ENCODE peak calls at places on chromosomes 5 and 9, in four cellular contexts. R is heart left ventricle, J is HCT116, U is stomach. W is an unnamed sample.
A peak's percentile ranks its signal among the peaks of the same experiment; 100 is the strongest.

GRCh38 chr9:134670851-134671281 is 29.3 kb downstream of the COL5A1 start:
- DNase-seq in R (no peak), J (no peak), U (no peak), W (peak; percentile 57)

GRCh38 chr9:95666785-95667155 is 150.0 kb upstream of the PTCH1 start:
- DNase-seq in R (no peak), J (no peak), U (no peak), W (no peak)

GRCh38 chr5:89849819-89850515 is 559.6 kb downstream of the CETN3 start:
- DNase-seq in R (no peak), J (no peak), U (no peak), W (no peak)

GRCh38 chr5:67941750-67942450 is 273.7 kb upstream of the PIK3R1 start:
- DNase-seq in R (no peak), J (no peak), U (no peak), W (no peak)

GRCh38 chr9:125509476-125509875 is 197.5 kb downstream of the MAPKAP1 start:
- DNase-seq in R (no peak), J (no peak), U (no peak), W (no peak)

GRCh38 chr9:130088056-130088455 is 34.4 kb downstream of the GPR107 start:
- DNase-seq in R (no peak), J (no peak), U (no peak), W (peak; percentile 4)

GRCh38 chr9:35689601-35690446 is at the start of gene TPM2:
- DNase-seq in R (peak; percentile 91), J (peak; percentile 33), U (peak; percentile 37), W (peak; percentile 96)

GRCh38 chr5:172696171-172696849 is 55.2 kb downstream of the NEURL1B start:
- DNase-seq in R (peak; percentile 76), J (no peak), U (no peak), W (no peak)

GRCh38 chr9:126676685-126677143 is 63.0 kb downstream of the LMX1B start:
- DNase-seq in R (no peak), J (no peak), U (no peak), W (no peak)

GRCh38 chr9:126613656-126614055 is at the start of gene LMX1B:
- DNase-seq in R (peak; percentile 61), J (peak; percentile 63), U (no peak), W (no peak)

GRCh38 chr5:59591162-59591561 is 302.4 kb downstream of the PDE4D start:
- DNase-seq in R (no peak), J (no peak), U (no peak), W (no peak)

GRCh38 chr5:64811050-64811640 is 42.4 kb downstream of the CWC27 start:
- DNase-seq in R (no peak), J (peak; percentile 37), U (no peak), W (no peak)

GRCh38 chr9:131234799-131235479 is 41.4 kb downstream of the FAM78A start:
- DNase-seq in R (no peak), J (no peak), U (no peak), W (peak; percentile 24)

GRCh38 chr5:128537999-128538248 is at the start of gene FBN2:
- DNase-seq in R (no peak), J (no peak), U (no peak), W (no peak)

GRCh38 chr5:9394221-9394620 is 151.7 kb downstream of the SEMA5A start:
- DNase-seq in R (no peak), J (no peak), U (no peak), W (no peak)

GRCh38 chr9:33159058-33159759 is 7.9 kb downstream of the B4GALT1 start:
- DNase-seq in R (peak; percentile 91), J (no peak), U (no peak), W (peak; percentile 87)
- H3K4me3 ChIP-seq in R (peak overlapping the region; percentile 10), J (peak overlapping the region; percentile 4), U (peak overlapping the region; percentile 1), W (no peak overlapping the region)

GRCh38 chr5:151030377-151030776 is 10.0 kb downstream of the GPX3 start:
- DNase-seq in R (no peak), J (no peak), U (no peak), W (peak; percentile 96)
- TF ChIP-seq POLR2A in R (no peak), J (no peak), U (no peak), W (no peak)

GRCh38 chr5:179275941-179276837 is 69.1 kb downstream of the ADAMTS2 start:
- DNase-seq in R (peak; percentile 87), J (no peak), U (peak; percentile 44), W (peak; percentile 94)
- H3K4me3 ChIP-seq in R (no peak overlapping the region), J (no peak overlapping the region), U (no peak overlapping the region), W (no peak overlapping the region)

GRCh38 chr5:150146235-150146634 is 9.4 kb downstream of the PDGFRB start:
- DNase-seq in R (no peak), J (no peak), U (no peak), W (no peak)

GRCh38 chr5:150142800-150143724 is 12.6 kb downstream of the PDGFRB start:
- DNase-seq in R (peak; percentile 87), J (peak; percentile 33), U (no peak), W (peak; percentile 96)

GRCh38 chr5:150144211-150144801 is 11.3 kb downstream of the PDGFRB start:
- DNase-seq in R (peak; percentile 86), J (no peak), U (no peak), W (peak; percentile 82)

GRCh38 chr5:150143725-150144058 is 12.0 kb downstream of the PDGFRB start:
- DNase-seq in R (no peak), J (no peak), U (no peak), W (no peak)

GRCh38 chr5:150144876-150145275 is 10.8 kb downstream of the PDGFRB start:
- DNase-seq in R (no peak), J (no peak), U (no peak), W (no peak)
- TF ChIP-seq POLR2A in R (no peak), J (no peak), U (no peak), W (no peak)

GRCh38 chr9:114366334-114367128 is 21.3 kb downstream of the AKNA start:
- DNase-seq in R (no peak), J (no peak), U (no peak), W (no peak)

GRCh38 chr9:114367406-114367805 is 20.4 kb downstream of the AKNA start:
- DNase-seq in R (no peak), J (no peak), U (no peak), W (no peak)

GRCh38 chr9:114370251-114370984 is 17.4 kb downstream of the AKNA start:
- DNase-seq in R (no peak), J (no peak), U (no peak), W (peak; percentile 34)

GRCh38 chr9:114369567-114370240 is 18.1 kb downstream of the AKNA start:
- DNase-seq in R (no peak), J (no peak), U (no peak), W (no peak)

DNA sequence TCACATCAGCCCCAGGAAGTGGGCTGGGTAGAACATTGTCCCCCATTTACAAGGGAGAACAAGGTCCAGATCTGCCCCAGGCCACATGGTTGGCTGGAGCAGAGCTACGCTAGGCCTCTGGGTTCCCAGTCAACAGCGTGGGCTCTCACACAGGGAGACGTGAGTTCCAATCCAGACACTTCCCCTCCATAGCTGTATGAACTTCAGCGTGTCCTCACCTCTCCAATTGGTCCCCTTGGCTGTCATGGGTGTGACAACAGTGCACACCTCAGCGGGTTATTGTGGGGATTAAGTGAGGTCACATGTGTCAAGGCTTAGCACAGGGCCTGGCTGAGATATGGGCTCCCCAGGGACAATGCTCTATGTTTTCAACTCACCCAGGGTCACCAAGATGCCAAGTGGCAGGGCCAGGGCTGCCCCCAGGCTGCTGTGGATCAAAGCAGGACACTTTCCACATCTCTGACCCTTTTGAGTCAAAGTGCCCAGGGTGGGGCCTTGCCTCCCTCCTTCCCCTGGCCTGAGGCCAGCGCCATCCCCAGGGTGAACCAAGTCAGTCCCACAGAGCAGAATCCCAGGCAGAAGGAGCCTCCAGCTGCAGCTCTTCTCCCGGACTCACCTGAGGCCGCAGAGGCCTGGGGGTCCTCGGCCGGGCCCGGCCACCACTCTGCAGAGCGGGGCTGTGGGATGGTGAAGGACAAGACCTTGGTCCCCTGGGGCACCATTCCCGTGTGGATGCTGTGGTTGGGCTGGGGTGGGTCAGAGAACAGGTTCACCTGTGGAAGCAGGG is 19.8 kb downstream of the AKNA start:
- DNase-seq in R (no peak), J (no peak), U (no peak), W (no peak)
- H3K4me3 ChIP-seq in R (no peak overlapping the region), J (no peak overlapping the region), U (no peak overlapping the region), W (no peak overlapping the region)

GRCh38 chr9:93575706-93576295 is 583 bp upstream of the PHF2 start:
- DNase-seq in R (peak; percentile 63), J (no peak), U (peak; percentile 46), W (no peak)
- TF ChIP-seq POLR2A in R (no peak), J (no peak), U (no peak), W (peak; percentile 20)

DNA sequence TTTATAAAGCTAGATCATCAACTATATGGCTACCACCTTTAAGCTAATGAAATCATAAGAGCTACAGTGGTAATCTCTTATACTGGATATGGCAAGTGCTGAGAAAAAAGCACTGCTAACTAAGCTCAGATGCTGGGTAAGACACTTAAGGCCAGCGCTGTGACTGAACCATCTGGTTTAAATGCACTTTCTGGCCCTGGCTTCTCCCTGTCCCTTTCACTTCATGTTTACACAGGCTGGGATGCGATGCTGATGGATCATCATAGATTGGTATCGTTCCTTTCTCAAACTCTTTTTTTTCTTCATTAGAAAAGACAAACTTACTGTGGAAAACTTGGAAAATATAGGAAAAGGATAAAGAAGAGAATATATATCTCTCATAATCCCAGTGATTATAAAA is 52.3 kb downstream of the KIF24 start:
- DNase-seq in R (no peak), J (no peak), U (no peak), W (no peak)
- H3K4me3 ChIP-seq in R (no peak overlapping the region), J (no peak overlapping the region), U (no peak overlapping the region), W (no peak overlapping the region)

DNA sequence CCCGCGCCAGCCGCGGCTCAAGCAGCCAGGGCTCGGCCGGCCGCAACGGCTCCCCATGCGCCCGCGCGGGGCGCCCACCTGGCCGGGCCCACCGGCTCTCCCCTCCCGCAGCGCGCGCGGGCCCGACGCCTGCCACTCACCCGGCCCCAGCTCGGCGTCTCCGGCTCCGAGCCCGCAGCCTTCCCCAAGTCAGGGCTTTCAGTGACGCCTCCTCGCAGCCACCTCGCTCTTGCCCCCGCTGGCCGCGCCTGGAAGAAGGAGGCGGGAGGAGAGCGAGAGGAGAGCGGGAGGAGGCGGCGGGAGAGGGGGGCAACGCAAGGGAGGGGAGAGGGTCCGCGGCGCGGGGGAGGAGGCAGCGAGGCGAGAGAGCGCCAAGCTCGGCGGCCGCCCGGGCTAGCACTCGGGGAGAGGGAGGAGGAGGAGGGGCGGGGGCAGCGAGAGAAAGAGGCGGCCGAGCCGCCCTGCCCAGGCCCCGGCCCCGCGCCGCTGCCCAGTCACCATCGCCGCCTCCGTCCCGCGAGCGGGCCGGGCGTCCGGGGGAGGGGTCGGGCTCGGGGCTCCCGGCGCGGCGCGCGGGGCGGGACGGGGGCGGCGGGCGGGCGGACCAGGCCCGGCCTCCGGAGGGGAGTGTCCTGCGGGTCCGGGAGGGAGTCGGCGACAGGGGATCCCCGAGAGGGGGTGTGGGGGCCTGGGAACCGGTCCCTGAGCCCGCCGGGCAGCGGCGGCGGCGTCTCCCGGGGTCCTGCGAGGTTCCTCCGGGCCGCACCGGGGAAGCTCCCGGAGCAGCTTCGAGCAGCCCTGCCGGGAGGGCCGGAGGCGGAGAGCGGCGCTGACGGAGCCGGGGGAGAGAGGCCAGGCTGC is at the start of gene LHFPL2:
- DNase-seq in R (peak; percentile 85), J (no peak), U (peak; percentile 77), W (peak; percentile 88)
- TF ChIP-seq POLR2A in R (peak; percentile 15), J (no peak), U (no peak), W (no peak)